ENCODE peak calls at places on chromosome 13, in seven cellular contexts. O is breast epithelium; D is transverse colon; E is thoracic aorta; V is A549; Q is CD4-positive, CD25-positive, alpha-beta regulatory T cell; X is cardiac muscle cell. K is an unnamed sample.

GRCh38 chr13:109211616-109212015 is 574.8 kb downstream of the IRS2 start:
- DNase-seq in O (peak; percentile 70), D (no peak), E (no peak), V (peak; percentile 20), Q (no peak), X (no peak), K (peak; percentile 65)

GRCh38 chr13:18943721-18944391 is 237.8 kb downstream of the TUBA3C start:
- DNase-seq in O (no peak), D (no peak), E (no peak), V (no peak), Q (no peak), X (no peak), K (no peak)

GRCh38 chr13:42355118-42355840 is 83.3 kb downstream of the AKAP11 start:
- DNase-seq in O (no peak), D (no peak), E (no peak), V (no peak), Q (peak; percentile 75), X (no peak), K (no peak)

GRCh38 chr13:105979586-105979985 is 555.9 kb downstream of the EFNB2 start:
- DNase-seq in O (no peak), D (peak; percentile 70), E (no peak), V (peak; percentile 17), Q (no peak), X (peak; percentile 33), K (no peak)

GRCh38 chr13:19159761-19160420 is 21.7 kb downstream of the TUBA3C start:
- DNase-seq in O (no peak), D (no peak), E (no peak), V (no peak), Q (no peak), X (no peak), K (no peak)

GRCh38 chr13:51318876-51319275 is 20.6 kb upstream of the SERPINE3 start:
- DNase-seq in O (no peak), D (no peak), E (no peak), V (no peak), Q (no peak), X (no peak), K (no peak)

GRCh38 chr13:26679411-26679810 is 81.2 kb downstream of the GPR12 start:
- DNase-seq in O (no peak), D (no peak), E (no peak), V (no peak), Q (no peak), X (peak; percentile 36), K (no peak)

GRCh38 chr13:99053636-99054233 is 75.9 kb upstream of the DOCK9 start:
- DNase-seq in O (no peak), D (no peak), E (no peak), V (no peak), Q (no peak), X (no peak), K (no peak)

GRCh38 chr13:114203536-114203935 is 24.5 kb downstream of the CFAP97D2 start:
- DNase-seq in O (no peak), D (no peak), E (no peak), V (no peak), Q (peak; percentile 52), X (no peak), K (no peak)

GRCh38 chr13:33355470-33355869 is 69.9 kb upstream of the STARD13 start:
- DNase-seq in O (no peak), D (no peak), E (no peak), V (no peak), Q (no peak), X (peak; percentile 85), K (no peak)

GRCh38 chr13:44918323-44919102 is 70.8 kb downstream of the NUFIP1 start:
- DNase-seq in O (peak; percentile 88), D (peak; percentile 91), E (peak; percentile 78), V (no peak), Q (peak; percentile 90), X (peak; percentile 98), K (peak; percentile 94)

GRCh38 chr13:48626077-48626449 is 27.7 kb upstream of the CYSLTR2 start:
- DNase-seq in O (no peak), D (no peak), E (no peak), V (no peak), Q (no peak), X (peak; percentile 93), K (no peak)

GRCh38 chr13:76982051-76982450 is 9.8 kb upstream of the CLN5 start:
- DNase-seq in O (no peak), D (no peak), E (no peak), V (no peak), Q (no peak), X (no peak), K (no peak)

GRCh38 chr13:29849731-29850212 is 645 bp downstream of the UBL3 start:
- DNase-seq in O (peak; percentile 66), D (peak; percentile 69), E (peak; percentile 31), V (peak; percentile 41), Q (peak; percentile 49), X (peak; percentile 54), K (peak; percentile 68)

GRCh38 chr13:52686381-52686780 is 33.7 kb downstream of the SUGT1 start:
- DNase-seq in O (no peak), D (no peak), E (no peak), V (no peak), Q (no peak), X (no peak), K (no peak)

GRCh38 chr13:30915691-30916541 is 9.8 kb downstream of the MEDAG start:
- DNase-seq in O (no peak), D (no peak), E (no peak), V (no peak), Q (no peak), X (no peak), K (peak; percentile 63)
- H3K4me3 ChIP-seq in O (peak overlapping the region; percentile 22), D (no peak overlapping the region), E (no peak overlapping the region), V (no peak overlapping the region), Q (no peak overlapping the region), X (no peak overlapping the region), K (peak overlapping the region; percentile 60)

GRCh38 chr13:36887758-36888521 is 32.1 kb downstream of the SMAD9 start:
- DNase-seq in O (no peak), D (no peak), E (no peak), V (no peak), Q (no peak), X (no peak), K (no peak)

GRCh38 chr13:36891752-36892151 is 28.3 kb downstream of the SMAD9 start:
- DNase-seq in O (no peak), D (no peak), E (no peak), V (no peak), Q (no peak), X (no peak), K (no peak)

GRCh38 chr13:36885901-36886300 is 34.1 kb downstream of the SMAD9 start:
- DNase-seq in O (no peak), D (no peak), E (no peak), V (no peak), Q (no peak), X (no peak), K (no peak)

GRCh38 chr13:36884235-36884634 is 35.8 kb downstream of the SMAD9 start:
- DNase-seq in O (no peak), D (no peak), E (no peak), V (no peak), Q (no peak), X (no peak), K (no peak)

DNA sequence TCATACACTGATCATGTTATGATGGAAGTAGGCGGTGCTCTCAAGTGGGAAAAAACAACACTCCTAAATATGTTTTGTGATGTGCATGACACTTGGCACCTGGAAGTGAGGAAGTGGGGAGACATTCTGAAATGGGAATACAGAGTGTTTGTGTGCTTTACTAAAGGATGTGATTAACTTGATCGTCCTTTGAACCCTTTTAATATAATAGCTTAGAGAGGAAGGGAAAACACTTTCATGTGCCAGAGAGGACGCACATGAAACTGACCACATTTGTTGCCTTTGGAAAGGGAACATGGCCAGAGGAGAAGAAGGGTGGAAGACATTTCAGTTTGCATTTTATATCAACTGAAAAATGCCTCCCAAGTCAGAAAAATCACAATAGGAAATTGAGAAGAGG is 31.4 kb downstream of the SMAD9 start:
- DNase-seq in O (no peak), D (no peak), E (no peak), V (no peak), Q (no peak), X (no peak), K (no peak)
- H3K4me1 ChIP-seq in O (no peaks in the 10 kb centered on the region), D (peaks cover 31% of the 10 kb centered on the region), E (peaks cover 48% of the 10 kb centered on the region), V (no peaks in the 10 kb centered on the region), Q (no peaks in the 10 kb centered on the region), X (peaks cover 39% of the 10 kb centered on the region), K (peaks cover 36% of the 10 kb centered on the region)

GRCh38 chr13:36674337-36675212 is 755 bp downstream of the SERTM1 start:
- DNase-seq in O (no peak), D (no peak), E (no peak), V (no peak), Q (no peak), X (no peak), K (no peak)

GRCh38 chr13:36675213-36675536 is 1.4 kb downstream of the SERTM1 start:
- DNase-seq in O (no peak), D (no peak), E (no peak), V (no peak), Q (no peak), X (no peak), K (no peak)

GRCh38 chr13:36673838-36674326 is at the start of gene SERTM1:
- DNase-seq in O (no peak), D (no peak), E (no peak), V (peak; percentile 0), Q (no peak), X (peak; percentile 36), K (peak; percentile 80)

GRCh38 chr13:36673352-36673751 is 468 bp upstream of the SERTM1 start:
- DNase-seq in O (no peak), D (no peak), E (no peak), V (no peak), Q (no peak), X (no peak), K (no peak)
- H3K4me3 ChIP-seq in O (peak overlapping the region; percentile 63), D (no peak overlapping the region), E (no peak overlapping the region), V (no peak overlapping the region), Q (no peak overlapping the region), X (peak overlapping the region; percentile 33), K (no peak overlapping the region)

GRCh38 chr13:97252735-97253134 is 30.6 kb downstream of the MBNL2 start:
- DNase-seq in O (no peak), D (no peak), E (no peak), V (no peak), Q (no peak), X (no peak), K (no peak)
- H3K4me1 ChIP-seq in O (peaks cover 9% of the 10 kb centered on the region), D (peaks cover 61% of the 10 kb centered on the region), E (peaks cover 73% of the 10 kb centered on the region), V (peaks cover 83% of the 10 kb centered on the region), Q (peaks cover 14% of the 10 kb centered on the region), X (no peaks in the 10 kb centered on the region), K (peaks cover 42% of the 10 kb centered on the region)

DNA sequence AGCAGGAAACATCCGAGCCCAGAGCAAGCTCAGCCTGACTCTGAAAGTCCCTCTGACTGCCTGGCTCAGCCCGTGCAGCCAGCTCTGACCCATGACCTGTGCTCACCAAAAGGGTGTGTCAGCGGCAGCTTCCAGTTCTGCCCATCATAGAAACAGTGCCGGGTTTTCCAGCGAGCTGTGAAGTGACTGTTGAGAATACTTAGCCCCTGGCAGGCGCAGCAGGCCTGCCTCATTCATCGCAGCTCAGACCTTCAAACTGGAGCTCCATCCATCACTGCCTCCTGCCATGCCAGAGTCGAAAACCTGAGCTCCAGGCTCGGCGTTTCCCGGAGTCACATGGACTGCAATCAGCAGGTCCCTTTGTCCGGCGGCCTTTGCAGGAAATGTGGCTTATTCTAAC is 16.3 kb upstream of the GSX1 start:
- DNase-seq in O (no peak), D (no peak), E (no peak), V (no peak), Q (no peak), X (no peak), K (no peak)
- H3K4me3 ChIP-seq in O (no peak overlapping the region), D (no peak overlapping the region), E (no peak overlapping the region), V (no peak overlapping the region), Q (no peak overlapping the region), X (no peak overlapping the region), K (no peak overlapping the region)

K was measured in BE2C.